ENCODE peak calls at places on chromosomes 11 and 22, in five cellular contexts. O, Z, F, L and V are unnamed samples.

GRCh38 chr22:41324818-41325528 is 23.6 kb downstream of the ZC3H7B start:
- DNase-seq in O (no peak), Z (no peak), F (no peak), L (no peak), V (no peak)

GRCh38 chr11:26474401-26474800 is 97.7 kb downstream of the MUC15 start:
- DNase-seq in O (no peak), Z (no peak), F (no peak), L (no peak), V (no peak)

GRCh38 chr22:36331912-36332622 is 55.7 kb downstream of the MYH9 start:
- DNase-seq in O (no peak), Z (no peak), F (peak), L (peak), V (peak)

GRCh38 chr11:82701847-82702520 is 31.7 kb downstream of the FAM181B start:
- DNase-seq in O (peak), Z (peak), F (peak), L (peak), V (peak)

GRCh38 chr11:71206186-71206585 is 46.2 kb downstream of the SHANK2 start:
- DNase-seq in O (no peak), Z (peak), F (peak), L (peak), V (peak)

GRCh38 chr22:41469218-41469851 is 418 bp downstream of the ACO2 start:
- DNase-seq in O (no peak), Z (no peak), F (no peak), L (no peak), V (peak)

GRCh38 chr11:1778141-1778911 is 14.6 kb upstream of the CTSD start:
- DNase-seq in O (no peak), Z (no peak), F (no peak), L (no peak), V (no peak)

GRCh38 chr11:75667831-75668507 is 869 bp downstream of the MAP6 start:
- DNase-seq in O (peak), Z (peak), F (peak), L (no peak), V (peak)

GRCh38 chr11:61718613-61719302 is 33.7 kb upstream of the MYRF start:
- DNase-seq in O (peak), Z (peak), F (peak), L (peak), V (peak)

GRCh38 chr11:12411806-12412727 is 34.7 kb downstream of the PARVA start:
- DNase-seq in O (peak), Z (peak), F (peak), L (peak), V (peak)

GRCh38 chr11:8863838-8864237 is 47.2 kb upstream of the AKIP1 start:
- DNase-seq in O (no peak), Z (no peak), F (peak), L (peak), V (no peak)

GRCh38 chr11:109795234-109795633 is 298.0 kb upstream of the ZC3H12C start:
- DNase-seq in O (no peak), Z (no peak), F (peak), L (peak), V (no peak)

GRCh38 chr11:112734207-112734606 is 227.0 kb upstream of the NCAM1 start:
- DNase-seq in O (peak), Z (peak), F (peak), L (peak), V (peak)

GRCh38 chr11:72239849-72240460 is 4.0 kb downstream of the PHOX2A start:
- DNase-seq in O (peak), Z (no peak), F (no peak), L (no peak), V (peak)

GRCh38 chr22:37409557-37409956 is 17.7 kb downstream of the ELFN2 start:
- DNase-seq in O (no peak), Z (no peak), F (no peak), L (no peak), V (no peak)

GRCh38 chr11:65651589-65652510 is 10.9 kb downstream of the RELA start:
- DNase-seq in O (no peak), Z (no peak), F (peak), L (peak), V (no peak)

GRCh38 chr11:78080818-78081495 is 1.3 kb upstream of the NDUFC2 start:
- DNase-seq in O (no peak), Z (no peak), F (peak), L (peak), V (peak)

GRCh38 chr22:43002198-43002577 is 12.8 kb downstream of the PACSIN2 start:
- DNase-seq in O (no peak), Z (no peak), F (peak), L (peak), V (peak)

GRCh38 chr11:35418847-35419712 is at the start of gene SLC1A2:
- DNase-seq in O (peak), Z (peak), F (peak), L (peak), V (peak)

GRCh38 chr11:69640995-69641581 is at the start of gene CCND1:
- DNase-seq in O (peak), Z (peak), F (peak), L (peak), V (peak)

GRCh38 chr22:37549704-37550059 is 10.6 kb upstream of the CDC42EP1 start:
- DNase-seq in O (no peak), Z (no peak), F (peak), L (peak), V (peak)

GRCh38 chr11:2233693-2234455 is 36.5 kb downstream of the ASCL2 start:
- DNase-seq in O (no peak), Z (no peak), F (no peak), L (no peak), V (no peak)

GRCh38 chr11:70918242-70918641 is 334.1 kb downstream of the SHANK2 start:
- DNase-seq in O (no peak), Z (no peak), F (no peak), L (no peak), V (no peak)

GRCh38 chr11:128747728-128748148 is 53.9 kb downstream of the FLI1 start:
- DNase-seq in O (no peak), Z (no peak), F (no peak), L (no peak), V (no peak)

GRCh38 chr11:89737116-89737515 is 27.0 kb downstream of the TRIM77 start:
- DNase-seq in O (no peak), Z (no peak), F (no peak), L (no peak), V (no peak)

GRCh38 chr11:64805481-64805880 is 2.5 kb upstream of the MAP4K2 start:
- DNase-seq in O (peak), Z (no peak), F (no peak), L (no peak), V (no peak)

GRCh38 chr11:116990811-116991210 is 107.4 kb downstream of the SIK3 start:
- DNase-seq in O (no peak), Z (no peak), F (no peak), L (no peak), V (no peak)

GRCh38 chr11:100356035-100356434 is 331.1 kb upstream of the ARHGAP42 start:
- DNase-seq in O (no peak), Z (no peak), F (no peak), L (no peak), V (no peak)

GRCh38 chr11:6229911-6230310 is 4.5 kb downstream of the FHIP1B start:
- DNase-seq in O (no peak), Z (no peak), F (no peak), L (no peak), V (no peak)

GRCh38 chr11:12556155-12556554 is 118.1 kb upstream of the TEAD1 start:
- DNase-seq in O (no peak), Z (no peak), F (peak), L (peak), V (peak)

GRCh38 chr11:76856571-76856970 is 4.1 kb upstream of the ACER3 start:
- DNase-seq in O (no peak), Z (no peak), F (no peak), L (no peak), V (no peak)

GRCh38 chr11:107916671-107917241 is 11.5 kb upstream of the RAB39A start:
- DNase-seq in O (peak), Z (no peak), F (no peak), L (no peak), V (no peak)

GRCh38 chr11:112100457-112100856 is 13.8 kb downstream of the SDHD start:
- DNase-seq in O (no peak), Z (no peak), F (peak), L (peak), V (no peak)

GRCh38 chr22:39283312-39284141 is 35.9 kb downstream of the RPL3 start:
- DNase-seq in O (no peak), Z (no peak), F (peak), L (peak), V (no peak)

GRCh38 chr11:30196400-30197206 is 34.2 kb upstream of the FSHB start:
- DNase-seq in O (peak), Z (peak), F (peak), L (peak), V (peak)

GRCh38 chr11:12019337-12019736 is 10.9 kb upstream of the DKK3 start:
- DNase-seq in O (no peak), Z (no peak), F (peak), L (no peak), V (no peak)

GRCh38 chr11:78870655-78871054 is 296.0 kb upstream of the NARS2 start:
- DNase-seq in O (no peak), Z (no peak), F (no peak), L (no peak), V (no peak)

GRCh38 chr22:31488988-31489617 is 539 bp downstream of the EIF4ENIF1 start:
- DNase-seq in O (peak), Z (peak), F (peak), L (peak), V (peak)

GRCh38 chr22:26327306-26327705 is 101.8 kb upstream of the ASPHD2 start:
- DNase-seq in O (no peak), Z (no peak), F (no peak), L (no peak), V (no peak)
- H3K23ac ChIP-seq in O (no peak), Z (peak), F (no peak), L (no peak), V (no peak)

GRCh38 chr11:67396587-67397398 is 4.9 kb downstream of the PPP1CA start:
- DNase-seq in O (peak), Z (no peak), F (no peak), L (no peak), V (peak)

GRCh38 chr11:67398661-67399563 is 2.7 kb downstream of the PPP1CA start:
- DNase-seq in O (no peak), Z (no peak), F (no peak), L (no peak), V (no peak)

GRCh38 chr11:67396258-67396581 is 4.4 kb downstream of the RAD9A start:
- DNase-seq in O (no peak), Z (no peak), F (no peak), L (no peak), V (no peak)

GRCh38 chr11:67397536-67397935 is 4.1 kb downstream of the PPP1CA start:
- DNase-seq in O (no peak), Z (no peak), F (no peak), L (no peak), V (no peak)

GRCh38 chr11:67397986-67398660 is 3.5 kb downstream of the PPP1CA start:
- DNase-seq in O (no peak), Z (no peak), F (no peak), L (no peak), V (no peak)
- H3K23ac ChIP-seq in O (no peak), Z (no peak), F (no peak), L (no peak), V (no peak)

GRCh38 chr22:19891350-19892248 is 36.9 kb upstream of the GNB1L start:
- DNase-seq in O (peak), Z (peak), F (peak), L (peak), V (peak)
- H3K23ac ChIP-seq in O (no peak), Z (peak), F (peak), L (no peak), V (no peak)

DNA sequence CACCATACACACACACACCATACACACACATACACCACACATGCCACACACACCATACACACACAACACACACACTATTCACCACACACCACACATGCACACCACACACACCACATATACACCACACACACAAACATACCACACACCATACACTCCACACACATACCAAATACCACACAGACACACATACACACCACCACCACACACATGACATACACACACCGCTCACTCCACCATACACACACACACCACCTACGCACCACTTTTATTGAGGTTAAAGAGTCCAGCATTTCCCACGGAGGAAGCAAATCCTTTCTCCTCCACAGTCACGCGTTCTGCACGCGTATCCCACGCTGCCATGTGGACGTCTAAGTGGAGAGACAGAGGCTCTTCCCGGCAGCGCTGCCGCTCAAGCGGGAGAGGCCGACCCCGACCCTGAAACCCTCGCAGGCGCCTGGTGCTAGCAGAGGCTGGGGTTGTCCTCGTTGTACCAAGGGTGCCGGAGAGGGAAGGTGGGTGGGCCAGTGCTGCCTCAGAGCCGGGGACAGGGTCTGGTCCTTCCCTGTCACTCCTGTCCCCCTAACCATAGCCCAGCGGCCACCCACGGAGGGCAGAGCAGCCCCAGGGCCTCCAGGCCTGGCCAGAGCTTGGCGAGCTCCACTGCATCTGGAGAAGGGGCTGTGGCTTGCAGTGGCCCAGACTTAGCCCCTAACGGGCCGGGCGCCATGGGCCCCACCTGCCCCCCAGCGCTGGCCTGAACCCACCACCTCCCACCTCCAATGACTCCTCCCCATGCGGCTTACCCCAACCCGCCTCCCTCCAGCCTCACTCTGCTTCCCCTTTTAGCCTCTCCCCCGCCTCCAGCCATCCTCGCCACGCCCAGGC is 1495.0 kb downstream of the BRD1 start:
- DNase-seq in O (no peak), Z (no peak), F (no peak), L (no peak), V (no peak)
- H3K23ac ChIP-seq in O (no peak), Z (peak), F (no peak), L (no peak), V (no peak)

DNA sequence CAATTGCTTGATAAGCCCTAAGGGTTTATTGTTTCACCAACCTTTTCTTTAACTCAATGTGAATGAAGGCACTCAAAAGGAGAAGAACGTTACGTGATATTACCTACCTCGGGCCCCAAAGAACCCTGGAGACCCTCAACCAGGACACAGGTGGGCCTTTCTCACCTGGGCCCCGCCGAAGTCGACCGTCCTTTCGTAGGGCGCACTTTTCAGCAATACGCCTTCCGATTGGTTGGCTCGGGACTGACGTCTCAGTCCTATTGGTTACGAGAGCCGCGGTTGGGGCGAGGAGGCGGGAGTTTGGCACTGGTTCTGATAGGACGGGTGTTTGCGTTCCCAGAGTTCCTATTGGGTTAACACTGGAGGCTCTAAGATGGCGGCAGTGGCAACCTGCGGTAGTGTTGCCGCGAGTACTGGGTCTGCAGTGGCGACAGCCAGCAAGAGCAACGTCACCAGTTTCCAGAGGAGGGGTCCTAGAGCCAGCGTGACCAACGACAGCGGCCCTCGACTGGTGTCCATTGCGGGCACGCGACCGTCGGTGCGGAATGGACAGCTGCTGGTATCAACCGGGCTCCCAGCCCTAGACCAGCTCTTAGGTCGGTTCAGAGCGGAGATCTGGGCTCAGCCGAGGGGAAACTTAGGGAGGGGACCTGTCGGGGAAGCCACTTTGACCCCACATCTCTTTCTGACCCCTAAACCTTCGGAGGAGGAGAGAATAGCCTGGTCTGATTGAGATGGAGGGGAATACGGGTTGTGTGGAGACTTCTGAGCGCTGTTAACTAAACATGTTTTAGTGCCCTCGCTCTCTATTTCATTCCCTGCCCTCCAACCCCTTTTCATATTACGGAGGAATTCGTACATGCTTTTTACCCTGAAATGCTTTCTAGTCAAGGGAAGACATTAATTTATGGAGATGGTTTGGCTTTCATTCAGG is at the start of the genes ELP4 and IMMP1L:
- DNase-seq in O (peak), Z (peak), F (peak), L (peak), V (peak)
- H3K23ac ChIP-seq in O (no peak), Z (no peak), F (peak), L (no peak), V (no peak)

DNA sequence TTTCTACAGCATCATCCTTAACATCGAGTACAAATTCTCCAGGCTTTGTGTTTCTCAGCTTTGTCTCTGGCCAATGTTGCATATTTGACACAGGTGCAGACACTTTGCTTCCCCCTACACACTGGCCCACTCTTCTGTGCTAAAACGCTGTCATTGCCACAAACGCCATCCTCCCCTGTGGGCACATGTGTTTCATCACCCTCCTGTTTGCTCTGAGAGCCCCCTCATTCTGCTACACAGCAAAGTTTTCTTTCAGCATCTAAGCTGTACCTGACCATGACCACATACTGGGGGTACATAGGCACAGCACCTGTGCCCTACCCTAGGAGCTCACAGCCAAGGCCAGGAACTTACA is 8.0 kb upstream of the IGLL5 start:
- DNase-seq in O (no peak), Z (no peak), F (no peak), L (no peak), V (no peak)
- H3K23ac ChIP-seq in O (no peak), Z (no peak), F (no peak), L (no peak), V (no peak)

GRCh38 chr11:86068951-86069407 is at the start of gene PICALM:
- DNase-seq in O (peak), Z (peak), F (peak), L (peak), V (peak)
- H3K23ac ChIP-seq in O (no peak), Z (peak), F (peak), L (peak), V (peak)

DNA sequence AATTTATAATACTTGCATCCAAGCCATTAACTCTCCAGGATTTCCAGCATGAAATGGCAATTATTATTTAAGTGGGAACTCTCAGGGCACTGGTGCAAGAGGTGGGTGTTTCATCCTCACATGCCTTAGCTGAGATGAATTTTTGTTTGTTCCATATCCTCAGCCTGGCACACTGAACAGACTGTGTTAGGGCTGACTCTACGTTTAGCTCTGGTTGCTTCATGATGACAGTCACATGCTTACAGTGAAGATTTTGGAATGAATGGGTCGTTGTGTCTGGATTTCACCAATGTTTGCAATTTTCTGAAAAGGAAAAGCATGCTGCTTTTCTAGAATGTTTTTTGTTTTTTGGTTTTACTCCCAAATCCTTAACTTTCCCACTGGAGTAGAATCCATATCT is 246.6 kb downstream of the INSC start:
- DNase-seq in O (no peak), Z (no peak), F (no peak), L (no peak), V (no peak)
- H3K23ac ChIP-seq in O (no peak), Z (no peak), F (no peak), L (no peak), V (no peak)

GRCh38 chr22:29854432-29854831 is 16.4 kb upstream of the ASCC2 start:
- DNase-seq in O (no peak), Z (no peak), F (no peak), L (no peak), V (no peak)
- H3K23ac ChIP-seq in O (no peak), Z (no peak), F (no peak), L (no peak), V (no peak)

GRCh38 chr11:45304992-45305335 is 18.8 kb upstream of the SYT13 start:
- DNase-seq in O (no peak), Z (no peak), F (no peak), L (no peak), V (no peak)
- H3K23ac ChIP-seq in O (no peak), Z (no peak), F (no peak), L (no peak), V (no peak)